ENCODE peak calls at places on chromosomes 11 and 22, in five cellular contexts. E is lower leg skin, X is MCF 10A, G is AG10803, S is GM10248. U is an unnamed sample.

GRCh38 chr11:64510759-64511158 is 80.3 kb upstream of the SLC22A12 start:
- DNase-seq in S (no peak), E (no peak), G (no peak), X (no peak), U (no peak)

GRCh38 chr11:102367364-102367763 is 20.4 kb downstream of the BIRC2 start:
- DNase-seq in E (no peak), G (peak), S (no peak), X (peak), U (peak)

GRCh38 chr11:106077609-106078517 is at the start of gene AASDHPPT:
- DNase-seq in S (no peak), E (no peak), X (peak), G (peak), U (peak)

GRCh38 chr11:102994101-102994500 is 38.6 kb upstream of the MMP13 start:
- DNase-seq in E (no peak), S (no peak), X (no peak), G (peak), U (peak)

GRCh38 chr11:66934971-66935779 is 23.0 kb downstream of the PC start:
- DNase-seq in E (no peak), G (peak), X (peak), S (no peak), U (no peak)

GRCh38 chr11:12185914-12186313 is 75.5 kb downstream of the MICAL2 start:
- DNase-seq in E (peak), G (no peak), S (no peak), X (no peak), U (no peak)

GRCh38 chr11:72223615-72224586 is 666 bp upstream of the INPPL1 start:
- DNase-seq in E (peak), S (peak), G (peak), X (peak), U (peak)

GRCh38 chr22:16562711-16563554 is 29.7 kb downstream of the CCT8L2 start:
- DNase-seq in S (no peak), X (no peak), E (peak), G (no peak), U (no peak)

GRCh38 chr11:129280027-129280811 is 88.1 kb upstream of the ARHGAP32 start:
- DNase-seq in S (no peak), G (peak), E (no peak), X (peak), U (peak)

GRCh38 chr11:46296520-46297448 is 19.3 kb downstream of the CREB3L1 start:
- DNase-seq in G (peak), X (no peak), E (no peak), S (no peak), U (peak)

GRCh38 chr22:37045958-37046357 is 5.6 kb upstream of the KCTD17 start:
- DNase-seq in G (peak), X (peak), S (no peak), E (no peak), U (peak)
- TF ChIP-seq CTCF in G (peak), X (peak), S (peak), E (no peak), U (peak)

DNA sequence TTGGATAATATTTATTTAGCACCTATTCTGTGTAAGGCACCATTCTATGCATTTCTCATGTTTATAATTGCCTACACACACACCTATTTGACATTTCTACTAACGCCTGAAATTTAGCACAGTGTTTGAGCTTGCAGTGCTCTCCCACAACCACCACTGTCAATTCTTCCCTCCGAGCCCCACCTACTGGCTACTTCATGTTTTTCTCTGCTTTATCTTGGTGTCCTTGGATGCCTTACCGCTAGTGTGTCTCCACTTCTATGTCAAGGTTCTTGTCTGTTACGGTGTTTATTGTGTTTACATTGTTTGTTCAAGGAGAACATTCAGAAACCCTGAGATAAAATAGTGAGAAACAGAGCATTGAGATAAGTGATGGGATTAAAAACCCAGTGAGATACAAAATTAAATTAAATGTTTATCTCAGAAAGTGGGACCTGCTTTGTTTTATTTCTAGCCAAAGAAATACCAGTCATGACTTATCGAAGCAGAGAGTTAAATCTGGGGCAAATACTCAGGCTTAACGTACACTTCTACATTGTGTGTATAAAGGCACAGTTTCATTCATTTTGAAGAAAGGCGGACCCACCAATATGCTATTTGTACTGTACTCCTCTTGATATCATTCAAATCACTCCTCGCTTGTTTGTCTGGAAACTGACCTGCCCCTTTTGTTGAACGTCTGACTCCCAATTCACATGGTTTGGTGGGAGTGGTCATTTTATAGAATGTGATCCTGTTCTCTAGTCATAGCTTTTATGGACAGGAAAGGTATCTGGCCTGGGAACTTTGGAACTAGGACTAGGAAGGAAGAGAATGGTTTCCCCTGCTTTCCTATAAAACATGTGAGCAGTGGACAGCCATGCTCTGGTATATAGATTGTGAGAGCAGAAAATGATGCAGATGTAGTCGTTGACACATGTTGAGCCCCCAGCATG is 39.2 kb upstream of the SLC36A4 start:
- DNase-seq in S (no peak), G (peak), E (no peak), X (peak), U (peak)
- TF ChIP-seq CTCF in S (peak), G (peak), E (no peak), X (peak), U (peak)

DNA sequence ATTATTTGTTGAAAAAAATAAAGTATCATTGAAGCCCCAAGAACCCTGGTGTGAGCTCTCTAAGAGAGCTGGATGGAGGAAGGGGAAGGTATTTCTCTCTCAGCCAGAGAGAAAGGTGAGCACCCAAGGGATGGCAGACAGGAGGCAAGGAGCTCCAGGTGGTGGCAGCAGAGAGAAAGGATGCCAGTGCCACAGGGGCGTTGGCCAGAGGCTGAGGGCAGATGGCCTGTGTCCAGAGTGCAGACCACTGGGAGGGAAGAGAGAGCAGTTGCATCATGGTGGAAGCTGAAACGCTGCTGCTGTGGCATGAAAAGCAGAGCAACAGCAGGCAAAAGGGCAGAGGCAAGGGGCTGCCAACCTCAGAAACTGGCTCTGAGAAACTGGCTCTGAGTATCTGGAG is 8.5 kb downstream of the SPON1 start:
- DNase-seq in G (no peak), E (no peak), X (peak), S (no peak), U (peak)
- TF ChIP-seq CTCF in G (peak), E (no peak), X (peak), S (no peak), U (peak)

GRCh38 chr11:126079640-126080205 is 17.1 kb upstream of the CDON start:
- DNase-seq in S (no peak), X (no peak), E (peak), G (no peak), U (peak)
- TF ChIP-seq CTCF in S (no peak), X (no peak), E (no peak), G (no peak), U (peak)

DNA sequence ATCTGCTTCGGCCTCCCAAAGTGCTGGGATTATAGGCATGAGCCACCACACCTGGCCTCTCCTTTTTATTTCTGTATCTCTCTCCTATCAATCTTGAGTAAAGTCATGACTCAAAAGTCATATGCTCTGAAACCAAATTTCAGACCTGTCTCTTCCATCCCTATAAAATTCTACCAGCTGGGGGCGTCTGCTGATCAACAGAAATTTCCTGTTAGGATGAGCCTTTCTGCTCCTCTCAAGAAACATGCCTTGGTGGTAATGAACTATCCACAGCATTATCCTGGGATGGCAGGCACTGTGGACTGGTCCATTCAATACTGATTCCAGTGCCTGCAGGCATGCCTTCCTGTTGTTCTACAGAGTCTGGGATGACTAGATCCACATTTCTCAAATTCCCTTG is 472.6 kb downstream of the NELL1 start:
- DNase-seq in G (no peak), E (no peak), X (no peak), S (no peak), U (no peak)
- TF ChIP-seq CTCF in G (no peak), E (no peak), X (no peak), S (no peak), U (no peak)

DNA sequence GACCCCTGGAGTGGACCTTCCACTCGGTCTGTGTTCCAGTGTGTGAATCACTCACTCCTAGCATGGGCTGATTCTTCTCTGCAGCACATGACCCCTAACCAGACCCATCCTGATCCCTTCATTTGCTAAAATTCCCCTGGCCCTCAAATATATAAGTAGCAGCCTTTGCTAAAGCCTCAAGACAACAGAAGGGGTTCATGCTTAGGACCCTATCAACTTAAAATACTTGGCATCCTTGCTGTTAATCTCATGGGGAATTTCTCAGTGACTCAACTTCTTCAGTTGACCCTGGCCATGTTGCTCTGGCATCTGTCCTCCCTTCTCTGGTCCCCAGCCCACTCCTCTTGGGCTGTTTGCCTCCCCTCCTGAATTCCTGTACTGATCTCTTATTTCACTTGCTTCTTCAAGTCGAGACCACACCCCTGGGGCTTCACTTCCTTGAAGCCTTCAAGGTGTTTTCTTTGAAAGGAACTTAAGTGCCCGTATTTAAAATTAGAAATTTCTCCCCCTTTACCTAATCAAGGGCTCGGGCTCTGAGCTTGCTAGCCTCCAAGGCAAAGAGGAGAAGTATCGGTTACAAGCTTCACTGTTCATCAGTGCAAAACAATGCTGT is 23.6 kb downstream of the NNMT start:
- DNase-seq in G (no peak), S (no peak), E (no peak), X (no peak), U (no peak)
- TF ChIP-seq CTCF in G (no peak), S (no peak), E (no peak), X (no peak), U (no peak)

GRCh38 chr11:18994860-18995259 is 55.6 kb upstream of the MRGPRX1 start:
- DNase-seq in S (no peak), G (no peak), X (no peak), E (no peak), U (no peak)
- TF ChIP-seq CTCF in S (no peak), G (no peak), X (no peak), E (no peak), U (no peak)

GRCh38 chr22:48662476-48663150 is 1165.1 kb downstream of the BRD1 start:
- DNase-seq in E (no peak), S (no peak), X (no peak), G (no peak), U (no peak)

GRCh38 chr22:48664586-48664985 is 1163.1 kb downstream of the BRD1 start:
- DNase-seq in S (no peak), X (no peak), E (no peak), G (no peak), U (no peak)

GRCh38 chr22:48665286-48666010 is 1162.2 kb downstream of the BRD1 start:
- DNase-seq in G (peak), E (no peak), X (no peak), S (no peak), U (no peak)

GRCh38 chr22:48661984-48662383 is 1165.7 kb downstream of the BRD1 start:
- DNase-seq in S (no peak), E (no peak), X (no peak), G (no peak), U (no peak)

GRCh38 chr22:48663297-48663696 is 1164.4 kb downstream of the BRD1 start:
- DNase-seq in E (no peak), S (no peak), X (no peak), G (no peak), U (peak)
- TF ChIP-seq CTCF in E (no peak), S (no peak), X (peak), G (peak), U (peak)

DNA sequence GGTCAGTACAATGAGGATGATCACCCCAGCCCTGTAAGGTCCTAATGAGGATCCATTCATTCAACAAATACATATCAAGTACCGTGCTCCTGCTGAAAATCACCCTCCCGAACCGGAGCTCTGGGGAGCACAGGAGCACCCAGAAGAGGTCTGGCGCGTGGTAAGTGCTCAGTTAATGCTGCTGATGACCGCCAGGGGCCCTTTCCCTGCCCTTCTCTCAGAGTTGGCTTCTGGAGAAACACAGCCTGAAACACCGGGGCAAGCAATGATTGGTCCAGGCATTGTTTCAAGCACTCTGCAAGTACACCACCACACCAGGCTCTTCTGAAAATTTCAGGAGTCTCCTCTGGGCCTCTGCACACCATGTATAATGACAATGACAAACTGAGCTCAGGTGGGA is 3.8 kb upstream of the CCDC86 start:
- DNase-seq in S (no peak), E (no peak), G (peak), X (no peak), U (no peak)
- TF ChIP-seq CTCF in S (no peak), E (no peak), G (peak), X (no peak), U (no peak)

DNA sequence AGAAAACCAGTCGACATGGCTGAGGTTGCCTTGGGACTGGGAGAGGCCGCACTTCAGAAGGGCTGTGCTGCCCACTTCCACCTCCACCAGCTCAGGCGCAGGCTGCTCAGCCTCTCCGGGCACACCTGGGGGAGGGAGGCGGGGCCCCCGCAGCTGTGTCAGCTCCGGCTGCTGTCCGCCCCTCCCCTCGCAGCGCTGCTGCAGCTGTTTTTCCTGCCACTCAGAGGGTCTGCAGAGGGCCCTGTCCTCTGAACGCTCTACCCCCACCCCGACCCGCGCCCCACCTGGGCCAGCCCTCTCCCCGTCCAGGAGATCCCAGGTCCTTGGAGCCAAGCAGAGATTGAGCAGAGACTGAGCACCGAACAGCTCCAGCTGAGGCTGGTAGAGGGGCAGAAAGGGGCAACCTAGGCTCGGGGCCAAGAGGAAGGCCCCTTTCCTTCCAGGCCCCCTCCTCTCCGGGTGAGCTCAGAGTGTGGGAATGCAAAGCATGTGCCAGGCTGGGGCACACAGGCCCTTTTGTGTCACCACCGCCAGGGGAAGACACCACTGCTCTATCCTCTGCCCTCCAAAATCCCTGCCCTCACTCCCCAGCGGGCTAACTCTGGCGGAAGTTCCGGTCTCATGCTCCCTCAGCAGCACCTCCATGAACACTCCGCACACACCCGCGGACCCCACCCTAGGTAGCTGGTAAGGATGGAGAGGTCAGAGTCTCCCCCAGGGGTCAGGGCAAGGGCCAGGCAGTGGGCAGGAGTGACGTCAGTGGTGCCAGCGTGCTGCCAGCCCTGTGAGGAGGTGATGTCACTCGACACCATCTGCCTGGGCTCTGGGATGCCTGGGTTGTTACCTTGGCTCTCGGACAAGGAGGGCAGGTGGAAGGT is 1.6 kb downstream of the MCAM start:
- DNase-seq in G (no peak), S (no peak), X (no peak), E (no peak), U (peak)
- TF ChIP-seq CTCF in G (peak), S (no peak), X (no peak), E (no peak), U (peak)

U was measured in PC-3.